ENCODE peak calls at places on chromosomes 3 and 15, in five cellular contexts. R, X, A, L and E are unnamed samples.

GRCh38 chr3:64342940-64343691 is 117.8 kb upstream of the PRICKLE2 start:
- DNase-seq in X (no peak), A (no peak), L (no peak), R (peak; percentile 76), E (peak; percentile 69)

GRCh38 chr15:89781055-89781454 is 4.9 kb downstream of the MESP2 start:
- DNase-seq in R (no peak), X (no peak), A (no peak), L (no peak), E (no peak)

GRCh38 chr3:13016083-13016725 is 57.0 kb downstream of the IQSEC1 start:
- DNase-seq in R (no peak), L (peak; percentile 60), X (peak; percentile 71), A (peak; percentile 25), E (no peak)

GRCh38 chr15:49831206-49831965 is 210.5 kb downstream of the DTWD1 start:
- DNase-seq in X (no peak), A (no peak), L (no peak), R (peak; percentile 84), E (no peak)

GRCh38 chr3:115693868-115694267 is 70.6 kb downstream of the GAP43 start:
- DNase-seq in A (no peak), L (no peak), R (no peak), X (no peak), E (no peak)

GRCh38 chr3:48303021-48303420 is 30.4 kb downstream of the SPINK8 start:
- DNase-seq in L (no peak), A (no peak), X (no peak), R (no peak), E (no peak)

GRCh38 chr3:185112186-185112585 is 40.7 kb downstream of the C3orf70 start:
- DNase-seq in L (no peak), X (no peak), R (no peak), A (no peak), E (no peak)

GRCh38 chr15:38503497-38503896 is 49.6 kb downstream of the FAM98B start:
- DNase-seq in L (no peak), A (no peak), X (no peak), R (no peak), E (no peak)

GRCh38 chr15:27463699-27464098 is 492.7 kb downstream of the GABRG3 start:
- DNase-seq in X (no peak), A (no peak), R (no peak), L (no peak), E (no peak)

GRCh38 chr3:166201476-166201875 is 364.3 kb upstream of the BCHE start:
- DNase-seq in A (no peak), L (no peak), X (no peak), R (no peak), E (no peak)

GRCh38 chr3:65833761-65834505 is 204.8 kb downstream of the MAGI1 start:
- DNase-seq in R (no peak), X (no peak), A (no peak), L (no peak), E (peak; percentile 34)

GRCh38 chr3:183295211-183295610 is 42.2 kb downstream of the B3GNT5 start:
- DNase-seq in X (no peak), L (no peak), R (no peak), A (no peak), E (peak; percentile 55)